ENCODE peak calls at places on chromosomes 11 and 22, in nine cellular contexts. One of them, this sample, is unnamed.

GRCh38 chr22:49966041-49966715 is 5.6 kb downstream of the PIM3 start:
- DNase-seq in left colon: peak; percentile 17
- DNase-seq in stimulated activated CD8-positive, alpha-beta memory T cell treated with anti-CD3 and anti-CD28 coated beads, Interleukin-4, amount 100 ng/mL, for 4 hours: no peak
- DNase-seq in GM20000: no peak
- DNase-seq in HFFc6: no peak
- DNase-seq in Right ventricle myocardium superior: peak; percentile 50
- DNase-seq in lower lobe of right lung: no peak
- DNase-seq in smooth muscle cell of the brain vasculature: no peak
- DNase-seq in GM12878: no peak
- DNase-seq in this sample: peak; percentile 43

GRCh38 chr11:68503281-68503687 is 42.7 kb downstream of the PPP6R3 start:
- DNase-seq in HFFc6: no peak
- DNase-seq in lower lobe of right lung: no peak
- DNase-seq in Right ventricle myocardium superior: no peak
- DNase-seq in GM12878: no peak
- DNase-seq in stimulated activated CD8-positive, alpha-beta memory T cell treated with anti-CD3 and anti-CD28 coated beads, Interleukin-4, amount 100 ng/mL, for 4 hours: no peak
- DNase-seq in GM20000: no peak
- DNase-seq in smooth muscle cell of the brain vasculature: no peak
- DNase-seq in left colon: no peak
- DNase-seq in this sample: no peak

GRCh38 chr11:31956310-31956709 is 134.6 kb upstream of the RCN1 start:
- DNase-seq in lower lobe of right lung: no peak
- DNase-seq in stimulated activated CD8-positive, alpha-beta memory T cell treated with anti-CD3 and anti-CD28 coated beads, Interleukin-4, amount 100 ng/mL, for 4 hours: no peak
- DNase-seq in smooth muscle cell of the brain vasculature: no peak
- DNase-seq in left colon: no peak
- DNase-seq in Right ventricle myocardium superior: no peak
- DNase-seq in GM12878: no peak
- DNase-seq in HFFc6: peak; percentile 38
- DNase-seq in GM20000: no peak
- DNase-seq in this sample: no peak

GRCh38 chr11:27938011-27938410 is 169.9 kb downstream of the KIF18A start:
- DNase-seq in stimulated activated CD8-positive, alpha-beta memory T cell treated with anti-CD3 and anti-CD28 coated beads, Interleukin-4, amount 100 ng/mL, for 4 hours: no peak
- DNase-seq in lower lobe of right lung: no peak
- DNase-seq in Right ventricle myocardium superior: no peak
- DNase-seq in left colon: no peak
- DNase-seq in GM20000: no peak
- DNase-seq in smooth muscle cell of the brain vasculature: no peak
- DNase-seq in GM12878: no peak
- DNase-seq in HFFc6: no peak
- DNase-seq in this sample: no peak

GRCh38 chr11:33860926-33861325 is 30.9 kb downstream of the LMO2 start:
- DNase-seq in stimulated activated CD8-positive, alpha-beta memory T cell treated with anti-CD3 and anti-CD28 coated beads, Interleukin-4, amount 100 ng/mL, for 4 hours: no peak
- DNase-seq in GM20000: no peak
- DNase-seq in Right ventricle myocardium superior: no peak
- DNase-seq in GM12878: no peak
- DNase-seq in smooth muscle cell of the brain vasculature: no peak
- DNase-seq in left colon: no peak
- DNase-seq in HFFc6: no peak
- DNase-seq in lower lobe of right lung: no peak
- DNase-seq in this sample: no peak

GRCh38 chr22:34579519-34579918 is 486.4 kb upstream of the ISX start:
- DNase-seq in HFFc6: no peak
- DNase-seq in GM12878: no peak
- DNase-seq in GM20000: no peak
- DNase-seq in Right ventricle myocardium superior: no peak
- DNase-seq in lower lobe of right lung: no peak
- DNase-seq in smooth muscle cell of the brain vasculature: no peak
- DNase-seq in left colon: no peak
- DNase-seq in stimulated activated CD8-positive, alpha-beta memory T cell treated with anti-CD3 and anti-CD28 coated beads, Interleukin-4, amount 100 ng/mL, for 4 hours: no peak
- DNase-seq in this sample: no peak

GRCh38 chr11:34468209-34468841 is 29.6 kb downstream of the CAT start:
- DNase-seq in GM20000: peak; percentile 40
- DNase-seq in stimulated activated CD8-positive, alpha-beta memory T cell treated with anti-CD3 and anti-CD28 coated beads, Interleukin-4, amount 100 ng/mL, for 4 hours: no peak
- DNase-seq in smooth muscle cell of the brain vasculature: no peak
- DNase-seq in lower lobe of right lung: no peak
- DNase-seq in GM12878: no peak
- DNase-seq in HFFc6: peak; percentile 36
- DNase-seq in Right ventricle myocardium superior: no peak
- DNase-seq in left colon: peak; percentile 37
- DNase-seq in this sample: no peak

GRCh38 chr11:110093407-110094297 is 460 bp downstream of the ZC3H12C start:
- DNase-seq in lower lobe of right lung: peak; percentile 73
- DNase-seq in GM12878: no peak
- DNase-seq in HFFc6: peak; percentile 31
- DNase-seq in stimulated activated CD8-positive, alpha-beta memory T cell treated with anti-CD3 and anti-CD28 coated beads, Interleukin-4, amount 100 ng/mL, for 4 hours: no peak
- DNase-seq in Right ventricle myocardium superior: peak; percentile 76
- DNase-seq in GM20000: peak; percentile 54
- DNase-seq in smooth muscle cell of the brain vasculature: no peak
- DNase-seq in left colon: peak; percentile 76
- DNase-seq in this sample: peak; percentile 90

GRCh38 chr11:47565340-47566165 is at the start of gene PTPMT1:
- DNase-seq in stimulated activated CD8-positive, alpha-beta memory T cell treated with anti-CD3 and anti-CD28 coated beads, Interleukin-4, amount 100 ng/mL, for 4 hours: peak; percentile 30
- DNase-seq in smooth muscle cell of the brain vasculature: no peak
- DNase-seq in Right ventricle myocardium superior: peak; percentile 88
- DNase-seq in GM20000: peak; percentile 90
- DNase-seq in GM12878: no peak
- DNase-seq in left colon: peak; percentile 85
- DNase-seq in lower lobe of right lung: peak; percentile 89
- DNase-seq in HFFc6: peak; percentile 67
- DNase-seq in this sample: peak; percentile 94

GRCh38 chr11:65314501-65315203 is at the start of gene CDC42EP2:
- DNase-seq in smooth muscle cell of the brain vasculature: no peak
- DNase-seq in GM12878: no peak
- DNase-seq in left colon: peak; percentile 90
- DNase-seq in HFFc6: peak; percentile 75
- DNase-seq in lower lobe of right lung: peak; percentile 92
- DNase-seq in Right ventricle myocardium superior: peak; percentile 93
- DNase-seq in GM20000: peak; percentile 96
- DNase-seq in stimulated activated CD8-positive, alpha-beta memory T cell treated with anti-CD3 and anti-CD28 coated beads, Interleukin-4, amount 100 ng/mL, for 4 hours: peak; percentile 43
- DNase-seq in this sample: peak; percentile 89

GRCh38 chr11:130050272-130050671 is 19.4 kb upstream of the APLP2 start:
- DNase-seq in stimulated activated CD8-positive, alpha-beta memory T cell treated with anti-CD3 and anti-CD28 coated beads, Interleukin-4, amount 100 ng/mL, for 4 hours: no peak
- DNase-seq in GM20000: no peak
- DNase-seq in smooth muscle cell of the brain vasculature: no peak
- DNase-seq in GM12878: no peak
- DNase-seq in Right ventricle myocardium superior: no peak
- DNase-seq in lower lobe of right lung: no peak
- DNase-seq in HFFc6: no peak
- DNase-seq in left colon: no peak
- DNase-seq in this sample: no peak

GRCh38 chr11:17734418-17734911 is at the start of gene KCNC1:
- DNase-seq in HFFc6: no peak
- DNase-seq in smooth muscle cell of the brain vasculature: no peak
- DNase-seq in GM12878: no peak
- DNase-seq in left colon: peak; percentile 12
- DNase-seq in stimulated activated CD8-positive, alpha-beta memory T cell treated with anti-CD3 and anti-CD28 coated beads, Interleukin-4, amount 100 ng/mL, for 4 hours: no peak
- DNase-seq in Right ventricle myocardium superior: peak; percentile 47
- DNase-seq in lower lobe of right lung: no peak
- DNase-seq in GM20000: peak; percentile 59
- DNase-seq in this sample: peak; percentile 77

GRCh38 chr22:44615602-44616180 is 86.3 kb upstream of the PRR5 start:
- DNase-seq in left colon: no peak
- DNase-seq in smooth muscle cell of the brain vasculature: no peak
- DNase-seq in Right ventricle myocardium superior: peak; percentile 20
- DNase-seq in GM12878: no peak
- DNase-seq in HFFc6: no peak
- DNase-seq in GM20000: no peak
- DNase-seq in stimulated activated CD8-positive, alpha-beta memory T cell treated with anti-CD3 and anti-CD28 coated beads, Interleukin-4, amount 100 ng/mL, for 4 hours: no peak
- DNase-seq in lower lobe of right lung: peak; percentile 21
- DNase-seq in this sample: peak; percentile 26

GRCh38 chr11:76203131-76203925 is 3.0 kb downstream of the WNT11 start:
- DNase-seq in GM20000: no peak
- DNase-seq in Right ventricle myocardium superior: peak; percentile 31
- DNase-seq in GM12878: no peak
- DNase-seq in left colon: no peak
- DNase-seq in stimulated activated CD8-positive, alpha-beta memory T cell treated with anti-CD3 and anti-CD28 coated beads, Interleukin-4, amount 100 ng/mL, for 4 hours: no peak
- DNase-seq in lower lobe of right lung: peak; percentile 39
- DNase-seq in HFFc6: no peak
- DNase-seq in smooth muscle cell of the brain vasculature: no peak
- DNase-seq in this sample: peak; percentile 54

GRCh38 chr22:46866591-46866990 is 104.1 kb downstream of the TBC1D22A start:
- DNase-seq in GM20000: no peak
- DNase-seq in GM12878: no peak
- DNase-seq in lower lobe of right lung: no peak
- DNase-seq in stimulated activated CD8-positive, alpha-beta memory T cell treated with anti-CD3 and anti-CD28 coated beads, Interleukin-4, amount 100 ng/mL, for 4 hours: no peak
- DNase-seq in smooth muscle cell of the brain vasculature: peak; percentile 36
- DNase-seq in left colon: no peak
- DNase-seq in Right ventricle myocardium superior: no peak
- DNase-seq in HFFc6: peak; percentile 82
- DNase-seq in this sample: no peak

GRCh38 chr11:34613015-34613414 is 7.9 kb upstream of the EHF start:
- DNase-seq in HFFc6: no peak
- DNase-seq in GM12878: no peak
- DNase-seq in stimulated activated CD8-positive, alpha-beta memory T cell treated with anti-CD3 and anti-CD28 coated beads, Interleukin-4, amount 100 ng/mL, for 4 hours: no peak
- DNase-seq in smooth muscle cell of the brain vasculature: no peak
- DNase-seq in left colon: no peak
- DNase-seq in GM20000: no peak
- DNase-seq in lower lobe of right lung: no peak
- DNase-seq in Right ventricle myocardium superior: no peak
- DNase-seq in this sample: no peak

GRCh38 chr11:111793863-111794262 is 27.7 kb upstream of the PPP2R1B start:
- DNase-seq in left colon: no peak
- DNase-seq in Right ventricle myocardium superior: no peak
- DNase-seq in smooth muscle cell of the brain vasculature: no peak
- DNase-seq in HFFc6: peak; percentile 99
- DNase-seq in stimulated activated CD8-positive, alpha-beta memory T cell treated with anti-CD3 and anti-CD28 coated beads, Interleukin-4, amount 100 ng/mL, for 4 hours: no peak
- DNase-seq in lower lobe of right lung: no peak
- DNase-seq in GM20000: no peak
- DNase-seq in GM12878: no peak
- DNase-seq in this sample: no peak